ENCODE peak calls at places on chromosomes 2 and 18, in nine cellular contexts. One of them, this sample, is unnamed.

GRCh38 chr18:12429556-12429955 is 21.8 kb downstream of the PRELID3A start:
- DNase-seq in left kidney: no peak
- DNase-seq in sciatic nerve: no peak
- DNase-seq in erythroblast: no peak
- DNase-seq in uterus: no peak
- DNase-seq in kidney: no peak
- DNase-seq in stimulated activated CD4-positive, alpha-beta T cell treated with anti-CD3 and anti-CD28 coated beads, Interleukin-2, amount 100 ng/mL, for 48 hours: no peak
- DNase-seq in ureter: no peak
- DNase-seq in activated CD8-positive, alpha-beta T cell treated with anti-CD3 and anti-CD28 coated beads for 36 hours: no peak
- DNase-seq in this sample: no peak

GRCh38 chr18:74540689-74541421 is 6.6 kb downstream of the CNDP1 start:
- DNase-seq in uterus: no peak
- DNase-seq in erythroblast: no peak
- DNase-seq in kidney: no peak
- DNase-seq in sciatic nerve: no peak
- DNase-seq in activated CD8-positive, alpha-beta T cell treated with anti-CD3 and anti-CD28 coated beads for 36 hours: no peak
- DNase-seq in ureter: no peak
- DNase-seq in stimulated activated CD4-positive, alpha-beta T cell treated with anti-CD3 and anti-CD28 coated beads, Interleukin-2, amount 100 ng/mL, for 48 hours: no peak
- DNase-seq in left kidney: peak; percentile 43
- DNase-seq in this sample: no peak

GRCh38 chr2:152499411-152499810 is 164.4 kb downstream of the FMNL2 start:
- DNase-seq in stimulated activated CD4-positive, alpha-beta T cell treated with anti-CD3 and anti-CD28 coated beads, Interleukin-2, amount 100 ng/mL, for 48 hours: no peak
- DNase-seq in erythroblast: no peak
- DNase-seq in ureter: no peak
- DNase-seq in kidney: no peak
- DNase-seq in uterus: no peak
- DNase-seq in sciatic nerve: no peak
- DNase-seq in activated CD8-positive, alpha-beta T cell treated with anti-CD3 and anti-CD28 coated beads for 36 hours: no peak
- DNase-seq in left kidney: no peak
- DNase-seq in this sample: no peak

GRCh38 chr2:133607679-133608078 is 39.4 kb upstream of the NCKAP5 start:
- DNase-seq in ureter: no peak
- DNase-seq in stimulated activated CD4-positive, alpha-beta T cell treated with anti-CD3 and anti-CD28 coated beads, Interleukin-2, amount 100 ng/mL, for 48 hours: no peak
- DNase-seq in left kidney: no peak
- DNase-seq in uterus: no peak
- DNase-seq in sciatic nerve: no peak
- DNase-seq in kidney: no peak
- DNase-seq in activated CD8-positive, alpha-beta T cell treated with anti-CD3 and anti-CD28 coated beads for 36 hours: no peak
- DNase-seq in erythroblast: no peak
- DNase-seq in this sample: no peak

GRCh38 chr2:28747714-28748113 is 3.9 kb upstream of the PPP1CB start:
- DNase-seq in kidney: no peak
- DNase-seq in sciatic nerve: no peak
- DNase-seq in uterus: no peak
- DNase-seq in ureter: no peak
- DNase-seq in erythroblast: no peak
- DNase-seq in left kidney: peak; percentile 48
- DNase-seq in stimulated activated CD4-positive, alpha-beta T cell treated with anti-CD3 and anti-CD28 coated beads, Interleukin-2, amount 100 ng/mL, for 48 hours: no peak
- DNase-seq in activated CD8-positive, alpha-beta T cell treated with anti-CD3 and anti-CD28 coated beads for 36 hours: no peak
- DNase-seq in this sample: no peak

GRCh38 chr2:195498839-195499490 is 158.1 kb upstream of the SLC39A10 start:
- DNase-seq in activated CD8-positive, alpha-beta T cell treated with anti-CD3 and anti-CD28 coated beads for 36 hours: no peak
- DNase-seq in left kidney: no peak
- DNase-seq in uterus: no peak
- DNase-seq in stimulated activated CD4-positive, alpha-beta T cell treated with anti-CD3 and anti-CD28 coated beads, Interleukin-2, amount 100 ng/mL, for 48 hours: no peak
- DNase-seq in erythroblast: no peak
- DNase-seq in sciatic nerve: no peak
- DNase-seq in kidney: no peak
- DNase-seq in ureter: no peak
- DNase-seq in this sample: no peak

GRCh38 chr2:240309214-240309613 is 126.2 kb upstream of the GPC1 start:
- DNase-seq in stimulated activated CD4-positive, alpha-beta T cell treated with anti-CD3 and anti-CD28 coated beads, Interleukin-2, amount 100 ng/mL, for 48 hours: no peak
- DNase-seq in sciatic nerve: no peak
- DNase-seq in ureter: no peak
- DNase-seq in left kidney: no peak
- DNase-seq in uterus: no peak
- DNase-seq in erythroblast: no peak
- DNase-seq in kidney: no peak
- DNase-seq in activated CD8-positive, alpha-beta T cell treated with anti-CD3 and anti-CD28 coated beads for 36 hours: no peak
- DNase-seq in this sample: no peak

GRCh38 chr2:72147303-72147970 is at the start of gene CYP26B1:
- DNase-seq in ureter: no peak
- DNase-seq in sciatic nerve: peak; percentile 67
- DNase-seq in kidney: peak; percentile 79
- DNase-seq in stimulated activated CD4-positive, alpha-beta T cell treated with anti-CD3 and anti-CD28 coated beads, Interleukin-2, amount 100 ng/mL, for 48 hours: no peak
- DNase-seq in uterus: peak; percentile 15
- DNase-seq in left kidney: peak; percentile 60
- DNase-seq in activated CD8-positive, alpha-beta T cell treated with anti-CD3 and anti-CD28 coated beads for 36 hours: no peak
- DNase-seq in erythroblast: no peak
- DNase-seq in this sample: peak; percentile 70

GRCh38 chr2:64654063-64654811 is 524 bp upstream of the SERTAD2 start:
- DNase-seq in ureter: peak; percentile 82
- DNase-seq in uterus: peak; percentile 74
- DNase-seq in erythroblast: peak; percentile 88
- DNase-seq in left kidney: peak; percentile 94
- DNase-seq in kidney: peak; percentile 95
- DNase-seq in sciatic nerve: peak; percentile 87
- DNase-seq in activated CD8-positive, alpha-beta T cell treated with anti-CD3 and anti-CD28 coated beads for 36 hours: peak; percentile 86
- DNase-seq in stimulated activated CD4-positive, alpha-beta T cell treated with anti-CD3 and anti-CD28 coated beads, Interleukin-2, amount 100 ng/mL, for 48 hours: peak; percentile 46
- DNase-seq in this sample: peak; percentile 87

GRCh38 chr2:229416116-229416694 is 145.1 kb upstream of the PID1 start:
- DNase-seq in uterus: peak; percentile 69
- DNase-seq in kidney: peak; percentile 87
- DNase-seq in left kidney: no peak
- DNase-seq in erythroblast: no peak
- DNase-seq in activated CD8-positive, alpha-beta T cell treated with anti-CD3 and anti-CD28 coated beads for 36 hours: no peak
- DNase-seq in ureter: no peak
- DNase-seq in stimulated activated CD4-positive, alpha-beta T cell treated with anti-CD3 and anti-CD28 coated beads, Interleukin-2, amount 100 ng/mL, for 48 hours: no peak
- DNase-seq in sciatic nerve: peak; percentile 71
- DNase-seq in this sample: peak; percentile 89

GRCh38 chr2:75808793-75809535 is 98.2 kb upstream of the GCFC2 start:
- DNase-seq in sciatic nerve: no peak
- DNase-seq in stimulated activated CD4-positive, alpha-beta T cell treated with anti-CD3 and anti-CD28 coated beads, Interleukin-2, amount 100 ng/mL, for 48 hours: no peak
- DNase-seq in uterus: no peak
- DNase-seq in left kidney: peak; percentile 5
- DNase-seq in kidney: no peak
- DNase-seq in activated CD8-positive, alpha-beta T cell treated with anti-CD3 and anti-CD28 coated beads for 36 hours: no peak
- DNase-seq in ureter: no peak
- DNase-seq in erythroblast: no peak
- DNase-seq in this sample: no peak

GRCh38 chr18:33440011-33440383 is 524 bp downstream of the CCDC178 start:
- DNase-seq in sciatic nerve: peak; percentile 78
- DNase-seq in erythroblast: peak; percentile 86
- DNase-seq in activated CD8-positive, alpha-beta T cell treated with anti-CD3 and anti-CD28 coated beads for 36 hours: peak; percentile 1
- DNase-seq in stimulated activated CD4-positive, alpha-beta T cell treated with anti-CD3 and anti-CD28 coated beads, Interleukin-2, amount 100 ng/mL, for 48 hours: no peak
- DNase-seq in kidney: no peak
- DNase-seq in left kidney: peak; percentile 89
- DNase-seq in ureter: peak; percentile 51
- DNase-seq in uterus: peak; percentile 18
- DNase-seq in this sample: no peak

GRCh38 chr2:43758738-43759137 is 15.1 kb upstream of the DYNC2LI1 start:
- DNase-seq in erythroblast: no peak
- DNase-seq in ureter: no peak
- DNase-seq in stimulated activated CD4-positive, alpha-beta T cell treated with anti-CD3 and anti-CD28 coated beads, Interleukin-2, amount 100 ng/mL, for 48 hours: no peak
- DNase-seq in uterus: no peak
- DNase-seq in left kidney: peak; percentile 34
- DNase-seq in activated CD8-positive, alpha-beta T cell treated with anti-CD3 and anti-CD28 coated beads for 36 hours: no peak
- DNase-seq in sciatic nerve: peak; percentile 69
- DNase-seq in kidney: no peak
- DNase-seq in this sample: peak; percentile 62

GRCh38 chr2:20353597-20353996 is 3.0 kb upstream of the PUM2 start:
- DNase-seq in uterus: no peak
- DNase-seq in stimulated activated CD4-positive, alpha-beta T cell treated with anti-CD3 and anti-CD28 coated beads, Interleukin-2, amount 100 ng/mL, for 48 hours: no peak
- DNase-seq in erythroblast: no peak
- DNase-seq in left kidney: peak; percentile 36
- DNase-seq in ureter: peak; percentile 54
- DNase-seq in activated CD8-positive, alpha-beta T cell treated with anti-CD3 and anti-CD28 coated beads for 36 hours: no peak
- DNase-seq in kidney: no peak
- DNase-seq in sciatic nerve: no peak
- DNase-seq in this sample: no peak

GRCh38 chr2:148300534-148300933 is 279.6 kb downstream of the MBD5 start:
- DNase-seq in left kidney: no peak
- DNase-seq in sciatic nerve: no peak
- DNase-seq in uterus: no peak
- DNase-seq in stimulated activated CD4-positive, alpha-beta T cell treated with anti-CD3 and anti-CD28 coated beads, Interleukin-2, amount 100 ng/mL, for 48 hours: no peak
- DNase-seq in activated CD8-positive, alpha-beta T cell treated with anti-CD3 and anti-CD28 coated beads for 36 hours: no peak
- DNase-seq in kidney: no peak
- DNase-seq in ureter: no peak
- DNase-seq in erythroblast: no peak
- DNase-seq in this sample: no peak

GRCh38 chr2:70905443-70905842 is 30.3 kb upstream of the ATP6V1B1 start:
- DNase-seq in ureter: no peak
- DNase-seq in kidney: no peak
- DNase-seq in uterus: no peak
- DNase-seq in activated CD8-positive, alpha-beta T cell treated with anti-CD3 and anti-CD28 coated beads for 36 hours: no peak
- DNase-seq in left kidney: no peak
- DNase-seq in stimulated activated CD4-positive, alpha-beta T cell treated with anti-CD3 and anti-CD28 coated beads, Interleukin-2, amount 100 ng/mL, for 48 hours: no peak
- DNase-seq in sciatic nerve: no peak
- DNase-seq in erythroblast: no peak
- DNase-seq in this sample: no peak

This sample was measured in Right ventricle myocardium superior.